ENCODE peak calls at places on chromosome 9, in seven cellular contexts. N is ovary; Z is IMR-90; P is spleen; C is heart left ventricle; A is CD8-positive, alpha-beta T cell; H is GM06990. S is an unnamed sample.

GRCh38 chr9:87746186-87746585 is 20.3 kb downstream of the CTSL start:
- DNase-seq in N (no peak), Z (no peak), P (no peak), C (no peak), A (no peak), H (no peak), S (no peak)

GRCh38 chr9:13967493-13967892 is 346.4 kb downstream of the NFIB start:
- DNase-seq in N (no peak), Z (no peak), P (no peak), C (no peak), A (no peak), H (no peak), S (no peak)

GRCh38 chr9:4080889-4081548 is 218.8 kb downstream of the GLIS3 start:
- DNase-seq in N (no peak), Z (peak; percentile 53), P (no peak), C (no peak), A (no peak), H (no peak), S (no peak)

GRCh38 chr9:76474419-76474818 is 15.4 kb downstream of the GCNT1 start:
- DNase-seq in N (no peak), Z (no peak), P (no peak), C (no peak), A (no peak), H (no peak), S (no peak)

GRCh38 chr9:77817590-77818311 is 169.6 kb upstream of the GNA14 start:
- DNase-seq in N (no peak), Z (no peak), P (no peak), C (no peak), A (no peak), H (no peak), S (no peak)

GRCh38 chr9:123318961-123319421 is 37.0 kb upstream of the CRB2 start:
- DNase-seq in N (no peak), Z (no peak), P (peak; percentile 58), C (no peak), A (no peak), H (no peak), S (no peak)

GRCh38 chr9:128222880-128223670 is 19.9 kb downstream of the DNM1 start:
- DNase-seq in N (no peak), Z (no peak), P (no peak), C (no peak), A (no peak), H (no peak), S (no peak)

GRCh38 chr9:129458155-129458661 is 162.7 kb downstream of the C9orf50 start:
- DNase-seq in N (no peak), Z (no peak), P (no peak), C (no peak), A (peak; percentile 47), H (peak; percentile 46), S (no peak)

GRCh38 chr9:81609782-81610738 is 79.3 kb downstream of the TLE1 start:
- DNase-seq in N (no peak), Z (peak; percentile 40), P (no peak), C (no peak), A (no peak), H (no peak), S (peak; percentile 23)

GRCh38 chr9:22159590-22159989 is 150.5 kb upstream of the CDKN2B start:
- DNase-seq in N (no peak), Z (no peak), P (no peak), C (no peak), A (no peak), H (no peak), S (no peak)

GRCh38 chr9:96523429-96523828 is 73.5 kb downstream of the HABP4 start:
- DNase-seq in N (peak; percentile 42), Z (no peak), P (no peak), C (no peak), A (no peak), H (no peak), S (no peak)

GRCh38 chr9:19156026-19156474 is 28.8 kb upstream of the PLIN2 start:
- DNase-seq in N (no peak), Z (no peak), P (peak; percentile 43), C (no peak), A (no peak), H (no peak), S (no peak)

GRCh38 chr9:128124873-128125574 is 2.5 kb downstream of the PTGES2 start:
- DNase-seq in N (peak; percentile 71), Z (peak; percentile 45), P (peak; percentile 81), C (peak; percentile 80), A (no peak), H (no peak), S (peak; percentile 65)

GRCh38 chr9:137685035-137685885 is 66.5 kb downstream of the EHMT1 start:
- DNase-seq in N (no peak), Z (peak; percentile 90), P (no peak), C (no peak), A (no peak), H (no peak), S (no peak)

GRCh38 chr9:87599901-87600610 is 102.4 kb downstream of the DAPK1 start:
- DNase-seq in N (peak; percentile 76), Z (peak; percentile 94), P (no peak), C (no peak), A (no peak), H (no peak), S (no peak)

GRCh38 chr9:130937146-130938076 is 1.6 kb downstream of the FIBCD1 start:
- DNase-seq in N (no peak), Z (no peak), P (no peak), C (no peak), A (no peak), H (no peak), S (no peak)

GRCh38 chr9:130934702-130935659 is 4.1 kb downstream of the FIBCD1 start:
- DNase-seq in N (no peak), Z (no peak), P (no peak), C (no peak), A (no peak), H (no peak), S (no peak)

GRCh38 chr9:130934246-130934645 is 4.8 kb downstream of the FIBCD1 start:
- DNase-seq in N (no peak), Z (no peak), P (no peak), C (no peak), A (no peak), H (no peak), S (no peak)

GRCh38 chr9:130936285-130937117 is 2.5 kb downstream of the FIBCD1 start:
- DNase-seq in N (peak; percentile 51), Z (peak; percentile 75), P (no peak), C (no peak), A (no peak), H (no peak), S (peak; percentile 76)

GRCh38 chr9:130935660-130936271 is 3.3 kb downstream of the FIBCD1 start:
- DNase-seq in N (no peak), Z (peak; percentile 61), P (no peak), C (no peak), A (no peak), H (no peak), S (no peak)
- H3K27me3 ChIP-seq in N (peaks cover 12% of the 10 kb centered on the region), Z (peaks cover 14% of the 10 kb centered on the region), P (peaks cover 84% of the 10 kb centered on the region), C (peaks cover 50% of the 10 kb centered on the region), A (peaks cover 4% of the 10 kb centered on the region), H (peaks cover 11% of the 10 kb centered on the region), S (peaks cover 31% of the 10 kb centered on the region)

DNA sequence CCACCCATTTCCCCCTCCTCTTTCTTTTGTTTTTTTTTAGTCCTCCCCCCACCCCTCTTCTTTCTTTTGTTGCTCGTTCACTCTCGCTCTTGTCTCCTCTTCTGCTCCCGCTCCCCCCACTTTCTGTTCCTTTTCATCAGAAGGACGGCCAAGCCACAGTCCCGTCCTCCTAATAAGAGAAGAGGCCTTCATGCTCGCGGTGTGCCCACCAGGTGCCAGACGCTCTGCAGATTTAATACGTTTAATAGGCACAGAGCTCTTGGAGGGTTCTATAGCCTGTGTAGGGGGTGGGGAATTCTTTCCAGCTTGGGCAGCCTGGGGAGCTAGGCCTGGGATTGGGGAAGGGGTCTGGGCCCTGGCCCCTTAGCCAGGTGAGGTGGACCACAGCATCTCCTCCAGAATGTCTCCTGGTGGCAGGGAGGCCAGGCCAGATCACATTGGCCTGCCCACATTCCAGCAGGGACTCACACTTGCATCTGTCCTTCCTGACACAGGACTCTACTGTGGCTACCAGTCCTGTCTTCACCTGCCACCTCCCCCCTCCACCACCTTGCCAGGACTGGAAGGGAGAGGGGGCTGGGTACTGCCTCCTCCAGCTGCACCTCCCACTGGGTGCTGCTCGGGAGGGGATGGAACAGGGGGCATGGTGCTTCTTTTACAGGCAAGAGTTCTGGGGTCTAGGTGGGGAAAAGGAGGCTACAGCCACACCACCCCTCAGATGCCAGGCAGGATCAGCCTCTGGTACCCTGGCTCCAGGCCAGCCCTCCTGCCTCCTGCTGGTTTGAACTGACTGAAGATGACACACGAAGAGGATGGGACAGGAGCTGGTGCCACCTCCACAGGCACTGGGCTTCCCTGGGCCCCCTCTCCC is 6.1 kb upstream of the BARX1 start:
- DNase-seq in N (no peak), Z (no peak), P (no peak), C (peak; percentile 39), A (no peak), H (no peak), S (no peak)
- H3K27me3 ChIP-seq in N (no peaks in the 10 kb centered on the region), Z (peaks cover 68% of the 10 kb centered on the region), P (peaks cover 54% of the 10 kb centered on the region), C (peaks cover 52% of the 10 kb centered on the region), A (peaks cover 41% of the 10 kb centered on the region), H (peaks cover 3% of the 10 kb centered on the region), S (peaks cover 59% of the 10 kb centered on the region)

GRCh38 chr9:131017067-131017466 is 8.1 kb downstream of the LAMC3 start:
- DNase-seq in N (no peak), Z (no peak), P (no peak), C (peak; percentile 60), A (no peak), H (no peak), S (no peak)

GRCh38 chr9:131020388-131020787 is 11.4 kb downstream of the LAMC3 start:
- DNase-seq in N (no peak), Z (peak; percentile 60), P (no peak), C (no peak), A (no peak), H (no peak), S (no peak)

GRCh38 chr9:131019387-131020239 is 10.6 kb downstream of the LAMC3 start:
- DNase-seq in N (no peak), Z (no peak), P (no peak), C (peak; percentile 40), A (no peak), H (no peak), S (no peak)

GRCh38 chr9:131020862-131021261 is 11.9 kb downstream of the LAMC3 start:
- DNase-seq in N (no peak), Z (no peak), P (no peak), C (no peak), A (no peak), H (no peak), S (no peak)

GRCh38 chr9:131018621-131019020 is 9.6 kb downstream of the LAMC3 start:
- DNase-seq in N (no peak), Z (no peak), P (no peak), C (peak; percentile 15), A (no peak), H (no peak), S (no peak)
- H3K27me3 ChIP-seq in N (no peaks in the 10 kb centered on the region), Z (peaks cover 45% of the 10 kb centered on the region), P (no peaks in the 10 kb centered on the region), C (no peaks in the 10 kb centered on the region), A (no peaks in the 10 kb centered on the region), H (no peaks in the 10 kb centered on the region), S (no peaks in the 10 kb centered on the region)

DNA sequence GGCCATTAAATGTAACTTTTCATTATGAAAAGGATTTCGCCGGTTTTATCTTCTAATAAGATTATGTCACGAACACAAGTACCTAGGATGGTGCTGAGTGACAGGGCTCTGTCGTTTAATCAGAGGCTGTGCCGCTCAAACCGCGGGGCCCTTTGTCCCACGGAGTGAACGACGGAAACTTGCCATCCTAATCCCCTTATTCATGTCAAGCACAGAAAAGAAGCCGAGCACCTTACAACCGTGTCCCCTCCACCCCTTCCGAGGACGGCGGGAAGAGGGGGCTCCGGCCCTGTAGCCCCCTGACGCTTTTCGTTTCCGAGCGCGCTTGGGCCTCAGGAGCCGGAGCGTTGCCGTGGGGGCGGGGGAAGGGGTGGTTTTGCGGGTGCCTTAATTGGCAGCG is 11.2 kb downstream of the LMX1B start:
- DNase-seq in N (no peak), Z (no peak), P (no peak), C (no peak), A (no peak), H (no peak), S (no peak)
- H3K27me3 ChIP-seq in N (peaks cover 16% of the 10 kb centered on the region), Z (peaks cover 94% of the 10 kb centered on the region), P (peaks cover 97% of the 10 kb centered on the region), C (peaks cover 53% of the 10 kb centered on the region), A (peaks cover 35% of the 10 kb centered on the region), H (peaks cover 9% of the 10 kb centered on the region), S (peaks cover 100% of the 10 kb centered on the region)

S was measured in NT2/D1.